ENCODE peak calls at places on chromosome 5, in nine cellular contexts. S, T, P, O, G, F, D, W and A are unnamed samples.
A peak's percentile ranks its signal among the peaks of the same experiment; 100 is the strongest.

GRCh38 chr5:55108651-55109050 is 6.2 kb downstream of the GZMA start:
- DNase-seq in G (no peak), W (no peak), T (no peak), P (no peak), S (no peak), O (no peak), F (no peak), D (no peak), A (no peak)

GRCh38 chr5:169914766-169915165 is 65.5 kb downstream of the INSYN2B start:
- DNase-seq in D (no peak), W (no peak), S (no peak), P (no peak), F (no peak), G (no peak), O (peak; percentile 38), T (peak; percentile 15), A (no peak)

GRCh38 chr5:102931085-102931484 is 176.0 kb downstream of the PAM start:
- DNase-seq in G (no peak), T (no peak), O (no peak), P (no peak), F (no peak), S (no peak), D (no peak), W (no peak), A (no peak)

GRCh38 chr5:155850411-155850810 is 476.6 kb upstream of the SGCD start:
- DNase-seq in O (no peak), G (no peak), T (no peak), P (no peak), W (no peak), D (no peak), S (no peak), F (no peak), A (no peak)

GRCh38 chr5:159242656-159243055 is 20.4 kb upstream of the UBLCP1 start:
- DNase-seq in P (no peak), D (no peak), S (no peak), T (no peak), G (no peak), F (no peak), W (no peak), O (no peak), A (no peak)

GRCh38 chr5:142056831-142057696 is 44.2 kb upstream of the GNPDA1 start:
- DNase-seq in G (no peak), P (no peak), W (peak; percentile 25), T (no peak), S (no peak), D (no peak), F (no peak), O (no peak), A (peak; percentile 59)

GRCh38 chr5:55575815-55576583 is 41.2 kb upstream of the PLPP1 start:
- DNase-seq in D (no peak), F (no peak), S (no peak), O (no peak), P (peak; percentile 31), W (no peak), T (no peak), G (no peak), A (no peak)

GRCh38 chr5:760363-761205 is 23.9 kb downstream of the ZDHHC11B start:
- DNase-seq in S (no peak), D (peak; percentile 73), O (no peak), T (no peak), G (no peak), F (no peak), W (no peak), P (no peak), A (peak; percentile 39)

GRCh38 chr5:109313123-109313522 is 96.7 kb downstream of the PJA2 start:
- DNase-seq in F (no peak), O (peak; percentile 19), S (no peak), P (no peak), G (no peak), W (no peak), D (no peak), T (no peak), A (no peak)

GRCh38 chr5:133358271-133358670 is 254.1 kb downstream of the FSTL4 start:
- DNase-seq in O (no peak), S (no peak), G (no peak), D (no peak), T (no peak), P (peak; percentile 39), W (no peak), F (no peak), A (no peak)

GRCh38 chr5:18220631-18221030 is 586.4 kb downstream of the TAF11L14 start:
- DNase-seq in W (peak; percentile 95), O (no peak), D (no peak), P (no peak), T (no peak), G (no peak), S (no peak), F (no peak), A (no peak)

GRCh38 chr5:117084052-117084451 is 509.4 kb upstream of the SEMA6A start:
- DNase-seq in T (no peak), W (no peak), P (no peak), F (no peak), S (no peak), D (no peak), G (peak; percentile 17), O (peak; percentile 68), A (no peak)

GRCh38 chr5:141778211-141778610 is 96.2 kb upstream of the ARAP3 start:
- DNase-seq in P (no peak), D (no peak), O (peak; percentile 58), F (no peak), G (no peak), S (no peak), W (no peak), T (peak; percentile 55), A (no peak)

GRCh38 chr5:59586811-59587340 is 306.6 kb downstream of the PDE4D start:
- DNase-seq in P (no peak), G (no peak), W (no peak), T (no peak), S (no peak), D (no peak), O (no peak), F (no peak), A (no peak)

GRCh38 chr5:178490935-178491632 is 99.1 kb downstream of the COL23A1 start:
- DNase-seq in P (no peak), D (no peak), G (no peak), F (no peak), W (no peak), O (no peak), S (no peak), T (no peak), A (no peak)

GRCh38 chr5:68225188-68225910 is 9.8 kb downstream of the PIK3R1 start:
- DNase-seq in P (no peak), F (no peak), O (no peak), W (no peak), S (no peak), T (peak; percentile 84), D (peak; percentile 90), G (no peak), A (no peak)

GRCh38 chr5:107088907-107089306 is 581.8 kb downstream of the EFNA5 start:
- DNase-seq in W (no peak), S (no peak), F (no peak), O (no peak), P (no peak), D (no peak), G (no peak), T (no peak), A (no peak)

GRCh38 chr5:137751869-137752491 is 2.2 kb downstream of the HNRNPA0 start:
- DNase-seq in D (no peak), O (peak; percentile 78), W (peak; percentile 68), S (peak; percentile 48), T (no peak), F (peak; percentile 47), P (no peak), G (peak; percentile 24), A (peak; percentile 32)

GRCh38 chr5:157328277-157328912 is 62.5 kb downstream of the CYFIP2 start:
- DNase-seq in F (peak; percentile 68), T (peak; percentile 94), S (peak; percentile 89), O (peak; percentile 89), W (peak; percentile 90), G (peak; percentile 66), D (no peak), P (peak; percentile 54), A (peak; percentile 88)

GRCh38 chr5:59565551-59565950 is 328.0 kb downstream of the PDE4D start:
- DNase-seq in W (no peak), O (no peak), S (no peak), D (no peak), P (no peak), G (no peak), F (no peak), T (no peak), A (no peak)

GRCh38 chr5:170006016-170006415 is 25.7 kb upstream of the INSYN2B start:
- DNase-seq in O (peak; percentile 87), P (no peak), F (no peak), W (no peak), S (no peak), G (no peak), D (no peak), T (no peak), A (no peak)

GRCh38 chr5:14186132-14186830 is 43.1 kb downstream of the TRIO start:
- DNase-seq in F (no peak), D (no peak), W (peak; percentile 95), G (no peak), T (peak; percentile 69), S (no peak), O (no peak), P (no peak), A (no peak)

GRCh38 chr5:75053286-75054109 is 1.1 kb upstream of the GCNT4 start:
- DNase-seq in O (peak; percentile 90), G (peak; percentile 50), F (peak; percentile 73), P (peak; percentile 70), D (peak; percentile 79), S (peak; percentile 40), T (peak; percentile 72), W (peak; percentile 55), A (peak; percentile 78)
- H3K27ac ChIP-seq in O (peak overlapping the region; percentile 91), G (no peak overlapping the region), F (peak overlapping the region; percentile 67), P (peak overlapping the region; percentile 35), D (peak overlapping the region; percentile 58), S (peak overlapping the region; percentile 92), T (peak overlapping the region; percentile 87), W (no peak overlapping the region), A (peak overlapping the region; percentile 42)

GRCh38 chr5:150153957-150154617 is 1.6 kb downstream of the PDGFRB start:
- DNase-seq in O (peak; percentile 78), P (peak; percentile 52), S (no peak), G (no peak), W (no peak), F (no peak), D (no peak), T (no peak), A (no peak)
- H3K27ac ChIP-seq in O (no peak overlapping the region), P (no peak overlapping the region), S (peak overlapping the region; percentile 19), G (no peak overlapping the region), W (no peak overlapping the region), F (no peak overlapping the region), D (no peak overlapping the region), T (peak overlapping the region; percentile 10), A (peak overlapping the region; percentile 98)

GRCh38 chr5:71653119-71653518 is 66.0 kb upstream of the CARTPT start:
- DNase-seq in O (no peak), P (no peak), G (no peak), F (no peak), W (no peak), T (no peak), D (no peak), S (no peak), A (no peak)

GRCh38 chr5:71651554-71651953 is 64.4 kb downstream of the MCCC2 start:
- DNase-seq in O (no peak), D (no peak), G (no peak), F (no peak), S (no peak), W (no peak), P (no peak), T (no peak), A (no peak)
- H3K27ac ChIP-seq in O (no peak overlapping the region), D (no peak overlapping the region), G (no peak overlapping the region), F (no peak overlapping the region), S (no peak overlapping the region), W (no peak overlapping the region), P (no peak overlapping the region), T (no peak overlapping the region), A (no peak overlapping the region)

GRCh38 chr5:95864944-95865504 is 42.5 kb upstream of the GLRX start:
- DNase-seq in D (no peak), P (no peak), S (no peak), T (no peak), F (no peak), W (peak; percentile 40), G (no peak), O (no peak), A (no peak)
- H3K27ac ChIP-seq in D (no peak overlapping the region), P (no peak overlapping the region), S (peak overlapping the region; percentile 44), T (no peak overlapping the region), F (no peak overlapping the region), W (peak overlapping the region; percentile 53), G (no peak overlapping the region), O (no peak overlapping the region), A (no peak overlapping the region)